ENCODE peak calls at places on chromosome 12, in seven cellular contexts. U, V, Z, W, R, G and L are unnamed samples.

GRCh38 chr12:55830601-55831406 is 1.4 kb upstream of the DNAJC14 start:
- DNase-seq in U (peak; percentile 96), V (peak; percentile 42), Z (peak; percentile 48), W (peak; percentile 62), R (peak; percentile 83), G (peak; percentile 60), L (peak; percentile 69)

GRCh38 chr12:93145086-93145485 is 216.0 kb upstream of the EEA1 start:
- DNase-seq in U (no peak), V (peak; percentile 30), Z (peak; percentile 86), W (no peak), R (no peak), G (no peak), L (no peak)

GRCh38 chr12:53115112-53115890 is 12.0 kb downstream of the SOAT2 start:
- DNase-seq in U (peak; percentile 74), V (no peak), Z (no peak), W (no peak), R (no peak), G (peak; percentile 25), L (no peak)

GRCh38 chr12:92927055-92927435 is 2.0 kb downstream of the EEA1 start:
- DNase-seq in U (no peak), V (no peak), Z (peak; percentile 80), W (no peak), R (no peak), G (peak; percentile 48), L (no peak)

GRCh38 chr12:1552171-1552570 is 42.2 kb downstream of the FBXL14 start:
- DNase-seq in U (no peak), V (no peak), Z (peak; percentile 47), W (no peak), R (no peak), G (no peak), L (no peak)

GRCh38 chr12:117151195-117152031 is 38.9 kb downstream of the FBXO21 start:
- DNase-seq in U (peak; percentile 91), V (no peak), Z (peak; percentile 57), W (peak; percentile 78), R (peak; percentile 63), G (no peak), L (peak; percentile 86)

GRCh38 chr12:56324196-56324595 is 8.4 kb upstream of the CNPY2 start:
- DNase-seq in U (no peak), V (no peak), Z (no peak), W (no peak), R (no peak), G (no peak), L (no peak)

GRCh38 chr12:52007158-52007921 is 594 bp downstream of the TAMALIN start:
- DNase-seq in U (peak; percentile 91), V (no peak), Z (no peak), W (no peak), R (peak; percentile 73), G (peak; percentile 76), L (no peak)

GRCh38 chr12:468671-469389 is 9.1 kb downstream of the B4GALNT3 start:
- DNase-seq in U (no peak), V (no peak), Z (peak; percentile 63), W (no peak), R (no peak), G (no peak), L (no peak)

GRCh38 chr12:69610729-69611128 is at the start of gene LRRC10:
- DNase-seq in U (no peak), V (no peak), Z (no peak), W (no peak), R (no peak), G (no peak), L (no peak)

GRCh38 chr12:22306311-22306710 is 28.2 kb downstream of the ST8SIA1 start:
- DNase-seq in U (no peak), V (no peak), Z (no peak), W (no peak), R (no peak), G (no peak), L (no peak)

GRCh38 chr12:131729254-131729955 is 18.5 kb downstream of the SFSWAP start:
- DNase-seq in U (no peak), V (no peak), Z (no peak), W (no peak), R (no peak), G (no peak), L (no peak)

GRCh38 chr12:31588976-31589375 is 2.0 kb downstream of the DENND5B start:
- DNase-seq in U (no peak), V (peak; percentile 7), Z (peak; percentile 6), W (no peak), R (no peak), G (no peak), L (no peak)

GRCh38 chr12:6960291-6961277 is 9.4 kb downstream of the PTPN6 start:
- DNase-seq in U (peak; percentile 83), V (no peak), Z (no peak), W (no peak), R (peak; percentile 28), G (peak; percentile 62), L (no peak)
- TF ChIP-seq CTCF in U (no peak), V (no peak), Z (peak; percentile 6), W (no peak), R (no peak), G (peak; percentile 67), L (no peak)

DNA sequence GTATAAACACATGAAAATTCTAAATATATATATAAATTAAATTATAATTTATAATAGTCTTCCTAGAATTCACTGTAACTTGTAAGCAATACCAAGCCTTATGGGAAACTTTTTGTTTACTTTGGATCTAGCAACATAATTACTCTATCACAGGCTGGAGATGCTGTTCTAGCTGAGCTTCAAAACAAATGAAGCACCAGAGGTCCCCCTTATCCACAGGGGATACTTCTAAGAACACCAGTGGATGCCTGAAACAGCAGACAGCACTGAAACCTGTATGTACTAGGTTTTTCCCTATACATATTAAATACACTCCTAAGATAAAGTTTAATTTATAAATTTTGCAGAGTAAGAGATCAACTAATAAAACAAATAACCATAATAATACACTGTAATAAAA is 96.6 kb downstream of the CDK17 start:
- DNase-seq in U (no peak), V (no peak), Z (no peak), W (no peak), R (no peak), G (no peak), L (no peak)
- TF ChIP-seq CTCF in U (no peak), V (no peak), Z (no peak), W (no peak), R (no peak), G (no peak), L (no peak)

GRCh38 chr12:15534322-15534721 is 212.0 kb downstream of the PTPRO start:
- DNase-seq in U (no peak), V (no peak), Z (no peak), W (no peak), R (no peak), G (no peak), L (no peak)

GRCh38 chr12:15535287-15535895 is 213.1 kb downstream of the PTPRO start:
- DNase-seq in U (no peak), V (no peak), Z (peak; percentile 33), W (no peak), R (no peak), G (no peak), L (no peak)

GRCh38 chr12:15534870-15535269 is 212.6 kb downstream of the PTPRO start:
- DNase-seq in U (no peak), V (no peak), Z (peak; percentile 58), W (no peak), R (no peak), G (no peak), L (no peak)

GRCh38 chr12:15530361-15530760 is 208.1 kb downstream of the PTPRO start:
- DNase-seq in U (no peak), V (no peak), Z (no peak), W (no peak), R (no peak), G (no peak), L (no peak)

GRCh38 chr12:15532364-15532977 is 210.2 kb downstream of the PTPRO start:
- DNase-seq in U (no peak), V (peak; percentile 54), Z (peak; percentile 78), W (no peak), R (no peak), G (peak; percentile 36), L (peak; percentile 9)
- TF ChIP-seq CTCF in U (no peak), V (no peak), Z (peak; percentile 72), W (peak; percentile 63), R (no peak), G (peak; percentile 23), L (peak; percentile 46)

DNA sequence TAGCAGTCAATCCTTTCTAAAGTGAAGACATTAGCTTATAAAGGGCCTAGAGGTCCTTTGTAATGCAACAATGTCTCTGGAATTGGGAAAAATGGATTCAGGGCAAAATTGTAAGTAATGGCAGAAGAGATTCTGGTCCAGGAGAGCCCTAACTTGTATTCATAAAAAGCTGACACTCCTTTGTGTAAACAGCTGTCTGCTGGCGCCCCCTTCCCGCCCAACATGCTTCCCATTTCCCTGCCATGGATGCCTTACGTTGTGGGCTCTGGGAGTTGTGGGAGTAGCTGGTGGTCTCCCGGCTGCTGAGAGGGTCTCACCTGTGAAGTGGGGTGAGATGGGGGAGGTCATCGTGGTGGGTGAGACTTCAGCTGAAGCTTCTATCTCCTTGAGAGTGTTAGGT is 2.3 kb downstream of the ACRBP start:
- DNase-seq in U (no peak), V (no peak), Z (no peak), W (no peak), R (peak; percentile 28), G (no peak), L (peak; percentile 21)
- TF ChIP-seq CTCF in U (no peak), V (no peak), Z (peak; percentile 28), W (no peak), R (no peak), G (no peak), L (no peak)